ENCODE peak calls at places on chromosomes 6 and 20, in seven cellular contexts. T is breast epithelium, U is aorta, Q is cardiac muscle cell, Y is ovary, J is astrocyte, Z is PC-3. H is an unnamed sample.
A peak's percentile ranks its signal among the peaks of the same experiment; 100 is the strongest.

GRCh38 chr20:16749573-16749972 is 1.4 kb downstream of the OTOR start:
- DNase-seq in T (no peak), U (no peak), Q (no peak), Y (no peak), J (no peak), Z (no peak), H (no peak)

GRCh38 chr20:21632654-21633053 is 72.8 kb upstream of the PAX1 start:
- DNase-seq in T (no peak), U (no peak), Q (no peak), Y (no peak), J (no peak), Z (no peak), H (no peak)

GRCh38 chr6:154984146-154984545 is 11.0 kb upstream of the TIAM2 start:
- DNase-seq in T (no peak), U (no peak), Q (no peak), Y (no peak), J (no peak), Z (no peak), H (no peak)

GRCh38 chr20:49418156-49418555 is 64.3 kb downstream of the KCNB1 start:
- DNase-seq in T (no peak), U (no peak), Q (no peak), Y (no peak), J (no peak), Z (no peak), H (no peak)

GRCh38 chr6:76347539-76347938 is 275.1 kb upstream of the IMPG1 start:
- DNase-seq in T (no peak), U (no peak), Q (peak; percentile 58), Y (no peak), J (no peak), Z (no peak), H (no peak)

GRCh38 chr6:28597217-28597835 is 71.6 kb downstream of the GPX5 start:
- DNase-seq in T (no peak), U (no peak), Q (no peak), Y (no peak), J (peak; percentile 46), Z (peak; percentile 60), H (no peak)

GRCh38 chr20:10610266-10610665 is 63.5 kb downstream of the JAG1 start:
- DNase-seq in T (no peak), U (no peak), Q (no peak), Y (peak; percentile 41), J (no peak), Z (no peak), H (no peak)

GRCh38 chr6:119818876-119819275 is 469.3 kb upstream of the MAN1A1 start:
- DNase-seq in T (no peak), U (no peak), Q (no peak), Y (no peak), J (no peak), Z (peak; percentile 56), H (no peak)

GRCh38 chr6:132907915-132908314 is 93.5 kb downstream of the RPS12 start:
- DNase-seq in T (no peak), U (no peak), Q (no peak), Y (no peak), J (peak; percentile 90), Z (peak; percentile 75), H (no peak)

GRCh38 chr6:13461352-13461751 is 26.0 kb downstream of the GFOD1 start:
- DNase-seq in T (no peak), U (no peak), Q (no peak), Y (no peak), J (no peak), Z (no peak), H (no peak)
- H3K27ac ChIP-seq in T (no peak overlapping the region), U (no peak overlapping the region), Q (no peak overlapping the region), Y (no peak overlapping the region), J (no peak overlapping the region), Z (no peak overlapping the region), H (no peak overlapping the region)

GRCh38 chr6:106702451-106703110 is 73.2 kb downstream of the QRSL1 start:
- DNase-seq in T (no peak), U (no peak), Q (no peak), Y (no peak), J (no peak), Z (no peak), H (no peak)

GRCh38 chr6:106700581-106700980 is 71.2 kb downstream of the QRSL1 start:
- DNase-seq in T (no peak), U (no peak), Q (no peak), Y (no peak), J (no peak), Z (no peak), H (no peak)

GRCh38 chr6:106705156-106705555 is 75.8 kb downstream of the QRSL1 start:
- DNase-seq in T (no peak), U (no peak), Q (no peak), Y (no peak), J (no peak), Z (no peak), H (no peak)

GRCh38 chr6:106702046-106702445 is 72.7 kb downstream of the QRSL1 start:
- DNase-seq in T (no peak), U (no peak), Q (no peak), Y (no peak), J (no peak), Z (no peak), H (no peak)

DNA sequence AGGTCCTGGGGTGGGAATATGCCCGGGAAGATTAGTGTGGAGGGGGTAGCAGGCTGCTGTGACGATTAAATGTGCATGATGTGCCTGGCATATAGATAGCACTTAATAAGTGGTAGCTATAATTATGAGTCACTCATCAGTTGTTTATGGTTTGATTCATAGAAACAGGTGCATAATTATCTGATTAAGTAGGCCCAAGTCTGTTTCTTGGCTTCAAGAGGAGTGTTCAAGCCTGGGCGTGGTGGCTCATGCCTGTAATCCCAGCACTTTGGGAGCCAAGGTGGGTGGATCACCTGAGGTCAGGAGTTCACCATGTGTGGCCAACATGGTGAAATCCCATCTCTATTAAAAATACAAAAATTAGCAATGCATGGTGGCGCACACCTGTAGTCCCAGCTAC is 74.9 kb downstream of the QRSL1 start:
- DNase-seq in T (no peak), U (no peak), Q (no peak), Y (no peak), J (no peak), Z (no peak), H (no peak)
- H3K27ac ChIP-seq in T (no peak overlapping the region), U (no peak overlapping the region), Q (no peak overlapping the region), Y (no peak overlapping the region), J (no peak overlapping the region), Z (no peak overlapping the region), H (no peak overlapping the region)

DNA sequence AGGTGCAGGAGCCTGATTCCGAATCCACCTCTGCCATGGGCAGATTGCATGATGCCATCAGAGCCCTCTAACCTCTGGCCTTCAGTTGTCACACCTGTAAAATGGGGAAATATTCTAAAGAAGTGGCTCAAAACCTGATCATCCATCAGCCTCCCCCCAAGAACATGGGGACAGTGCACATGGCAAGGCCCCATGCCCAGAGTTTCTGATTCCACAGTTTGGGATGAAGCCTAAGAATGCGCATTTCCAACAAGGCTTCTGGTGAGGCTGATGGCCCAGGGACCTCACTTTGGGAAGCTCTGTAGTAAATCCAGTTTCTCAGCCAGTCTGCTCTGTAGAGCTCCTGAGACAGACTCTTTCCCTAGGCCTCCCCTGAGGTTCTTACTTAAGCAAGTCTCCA is 119.9 kb upstream of the CD93 start:
- DNase-seq in T (no peak), U (no peak), Q (no peak), Y (no peak), J (no peak), Z (no peak), H (no peak)
- H3K27ac ChIP-seq in T (no peak overlapping the region), U (peak overlapping the region; percentile 92), Q (no peak overlapping the region), Y (no peak overlapping the region), J (no peak overlapping the region), Z (no peak overlapping the region), H (no peak overlapping the region)

GRCh38 chr6:166956444-166957086 is at the start of gene RNASET2:
- DNase-seq in T (peak; percentile 85), U (peak; percentile 100), Q (peak; percentile 95), Y (peak; percentile 98), J (peak; percentile 73), Z (peak; percentile 83), H (peak; percentile 51)

GRCh38 chr6:166958926-166959861 is 2.8 kb upstream of the RNASET2 start:
- DNase-seq in T (no peak), U (no peak), Q (no peak), Y (no peak), J (no peak), Z (no peak), H (no peak)

GRCh38 chr6:166955865-166956443 is 396 bp downstream of the RNASET2 start:
- DNase-seq in T (no peak), U (no peak), Q (no peak), Y (no peak), J (no peak), Z (peak; percentile 22), H (no peak)

GRCh38 chr6:166957805-166958076 is 1.4 kb upstream of the RNASET2 start:
- DNase-seq in T (no peak), U (no peak), Q (no peak), Y (no peak), J (no peak), Z (no peak), H (no peak)

DNA sequence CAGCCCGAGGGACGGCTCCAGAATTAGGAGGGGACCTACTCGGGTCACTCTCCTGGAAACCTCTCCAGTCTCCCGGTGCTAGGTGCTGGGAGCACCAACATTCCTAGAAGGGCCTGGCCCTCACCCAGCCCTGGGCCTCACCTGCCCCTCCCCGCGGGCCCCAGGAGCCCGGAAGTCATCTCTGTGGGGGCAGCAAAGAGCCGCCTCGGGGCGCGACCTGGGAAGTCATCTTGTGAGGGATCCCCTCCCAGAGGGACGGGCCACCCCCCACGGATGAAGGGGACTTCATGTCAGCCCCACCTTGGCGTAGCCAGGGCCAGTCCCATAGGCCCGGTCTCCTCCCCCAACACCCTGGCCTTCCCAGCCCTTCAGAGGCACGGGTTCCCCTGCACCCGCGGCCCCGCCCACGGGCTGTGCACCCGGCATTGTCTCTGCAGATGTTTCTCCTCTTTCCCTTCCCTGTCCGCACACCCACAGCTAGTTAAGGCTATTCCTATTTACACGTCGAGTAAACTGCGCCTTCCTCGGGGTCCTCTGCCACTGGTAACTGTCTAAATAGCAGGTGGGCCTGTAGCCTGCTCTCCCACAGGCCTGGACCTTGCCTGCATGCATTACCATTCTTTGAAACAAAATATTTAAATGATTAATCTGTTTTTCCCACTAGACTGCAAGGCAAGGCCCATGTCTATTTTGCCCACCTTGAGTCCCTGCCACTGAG is 896 bp upstream of the RNASET2 start:
- DNase-seq in T (no peak), U (no peak), Q (no peak), Y (peak; percentile 53), J (no peak), Z (no peak), H (no peak)
- H3K27ac ChIP-seq in T (peak overlapping the region; percentile 88), U (no peak overlapping the region), Q (no peak overlapping the region), Y (peak overlapping the region; percentile 35), J (no peak overlapping the region), Z (no peak overlapping the region), H (peak overlapping the region; percentile 31)

GRCh38 chr6:38492031-38492430 is 147.7 kb downstream of the BTBD9 start:
- DNase-seq in T (no peak), U (no peak), Q (no peak), Y (no peak), J (no peak), Z (no peak), H (no peak)
- H3K27ac ChIP-seq in T (no peak overlapping the region), U (no peak overlapping the region), Q (no peak overlapping the region), Y (no peak overlapping the region), J (no peak overlapping the region), Z (no peak overlapping the region), H (no peak overlapping the region)

DNA sequence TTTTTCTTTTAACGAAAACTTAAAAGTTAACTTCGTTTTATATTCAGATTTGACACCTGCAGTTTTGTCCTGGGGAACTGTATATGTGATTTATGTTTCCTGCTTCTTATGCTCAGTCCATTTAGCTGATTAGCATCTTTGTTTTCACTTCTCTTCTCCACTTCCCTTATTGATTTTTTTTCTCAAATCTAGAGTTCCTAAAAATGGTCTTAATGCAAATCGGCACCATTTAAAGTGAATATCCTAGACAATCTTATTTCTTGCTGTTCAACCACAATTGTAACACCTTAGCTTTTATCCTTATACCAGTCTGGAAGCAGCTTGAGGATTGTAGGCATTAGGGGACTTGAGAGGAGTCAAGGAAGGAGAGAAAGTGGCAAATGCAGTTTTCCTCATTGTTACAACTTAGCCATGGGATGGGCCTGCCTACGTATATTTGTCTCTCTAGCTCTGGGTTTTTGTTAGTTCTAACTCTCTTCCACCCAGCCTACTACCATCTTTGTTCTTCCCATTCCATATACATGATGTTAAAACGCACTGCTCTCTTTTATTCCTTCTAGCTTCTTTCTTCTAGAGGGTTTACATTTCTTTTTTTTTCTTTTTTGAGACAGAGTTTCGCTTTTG is 8.5 kb downstream of the QRSL1 start:
- DNase-seq in T (no peak), U (no peak), Q (no peak), Y (no peak), J (no peak), Z (no peak), H (no peak)
- H3K27ac ChIP-seq in T (no peak overlapping the region), U (no peak overlapping the region), Q (no peak overlapping the region), Y (no peak overlapping the region), J (no peak overlapping the region), Z (no peak overlapping the region), H (no peak overlapping the region)

H was measured in epithelial cell of prostate.